ENCODE peak calls at places on chromosome 11, in ten cellular contexts. D is Daoy; B is GM20000; Q is NCI-H1694 treated with DMSO at 0.1 percent for 48 hours; G is adrenal gland; R is mammary epithelial cell; F is HCEC 1CT; Y is 8988T; V is cortex of kidney; N is effector memory CD8-positive, alpha-beta T cell. A is an unnamed sample.

GRCh38 chr11:132523929-132524328 is 1008.4 kb downstream of the OPCML start:
- DNase-seq in B (no peak), F (no peak), D (no peak), N (no peak), Q (no peak), G (no peak), R (peak), Y (no peak), V (no peak), A (no peak)

GRCh38 chr11:95713428-95713827 is 76.2 kb downstream of the FAM76B start:
- DNase-seq in B (no peak), Q (no peak), G (no peak), V (no peak), D (no peak), Y (no peak), N (no peak), R (no peak), F (no peak), A (no peak)

GRCh38 chr11:60502221-60502775 is 9.7 kb downstream of the MS4A12 start:
- DNase-seq in G (no peak), Q (no peak), Y (no peak), N (no peak), R (no peak), D (no peak), B (no peak), F (no peak), V (no peak), A (no peak)

GRCh38 chr11:36313750-36314500 is 17.8 kb downstream of the PRR5L start:
- DNase-seq in G (no peak), N (no peak), R (no peak), Y (no peak), D (no peak), Q (no peak), F (no peak), B (no peak), V (no peak), A (no peak)

GRCh38 chr11:68009391-68010000 is 631 bp upstream of the ALDH3B1 start:
- DNase-seq in D (no peak), Y (no peak), G (peak), F (peak), V (no peak), R (peak), Q (no peak), N (no peak), B (peak), A (no peak)

GRCh38 chr11:15716550-15716949 is 601.8 kb downstream of the INSC start:
- DNase-seq in V (no peak), F (no peak), R (peak), D (peak), Q (no peak), Y (no peak), G (no peak), N (no peak), B (no peak), A (no peak)

GRCh38 chr11:44221992-44222391 is 87.9 kb downstream of the ALX4 start:
- DNase-seq in Y (no peak), Q (no peak), B (no peak), D (no peak), N (no peak), F (no peak), V (no peak), G (no peak), R (no peak), A (no peak)

GRCh38 chr11:101759771-101760450 is 154.9 kb upstream of the CEP126 start:
- DNase-seq in Q (no peak), B (no peak), D (no peak), Y (no peak), V (no peak), F (peak), R (no peak), N (no peak), G (no peak), A (no peak)

GRCh38 chr11:14054708-14055107 is 92.2 kb downstream of the SPON1 start:
- DNase-seq in N (no peak), D (no peak), Q (no peak), Y (no peak), F (peak), B (no peak), R (peak), G (no peak), V (no peak), A (no peak)

GRCh38 chr11:94279996-94280395 is 24.4 kb upstream of the IZUMO1R start:
- DNase-seq in V (no peak), D (no peak), Y (no peak), B (no peak), Q (no peak), N (no peak), F (no peak), G (no peak), R (no peak), A (no peak)

GRCh38 chr11:57294225-57295131 is 30.3 kb downstream of the TNKS1BP1 start:
- DNase-seq in B (no peak), G (no peak), Y (no peak), F (no peak), Q (no peak), D (peak), R (peak), N (no peak), V (no peak), A (no peak)

GRCh38 chr11:74929431-74930363 is 19.2 kb downstream of the XRRA1 start:
- DNase-seq in Q (peak), F (peak), B (peak), R (peak), Y (no peak), D (peak), V (no peak), G (peak), N (peak), A (peak)

GRCh38 chr11:103807806-103808205 is 228.6 kb upstream of the DDI1 start:
- DNase-seq in F (peak), Y (no peak), Q (no peak), G (no peak), B (no peak), N (no peak), R (peak), D (no peak), V (no peak), A (no peak)

GRCh38 chr11:45455536-45455935 is 169.4 kb upstream of the SYT13 start:
- DNase-seq in Y (no peak), F (no peak), V (no peak), N (no peak), D (no peak), B (no peak), Q (no peak), R (no peak), G (no peak), A (no peak)

GRCh38 chr11:43986881-43987280 is 44.4 kb downstream of the C11orf96 start:
- DNase-seq in N (no peak), F (no peak), D (no peak), R (no peak), V (no peak), G (no peak), Y (no peak), B (no peak), Q (no peak), A (no peak)

GRCh38 chr11:36088234-36088975 is 144.5 kb downstream of the LDLRAD3 start:
- DNase-seq in G (no peak), D (no peak), V (no peak), N (no peak), B (no peak), Q (no peak), F (no peak), R (no peak), Y (no peak), A (no peak)

GRCh38 chr11:359181-359714 is 10.1 kb upstream of the B4GALNT4 start:
- DNase-seq in G (peak), R (peak), D (no peak), Y (no peak), N (peak), V (no peak), F (no peak), Q (no peak), B (no peak), A (no peak)

GRCh38 chr11:133984828-133985227 is 28.1 kb upstream of the IGSF9B start:
- DNase-seq in Y (no peak), B (no peak), Q (no peak), V (no peak), R (no peak), D (no peak), F (no peak), G (no peak), N (no peak), A (no peak)

GRCh38 chr11:24935059-24935458 is 438.2 kb downstream of the LUZP2 start:
- DNase-seq in G (no peak), N (no peak), B (no peak), R (no peak), Q (no peak), F (peak), Y (no peak), V (no peak), D (no peak), A (no peak)

GRCh38 chr11:46987183-46987582 is 50.6 kb downstream of the CSTPP1 start:
- DNase-seq in R (peak), Y (no peak), D (no peak), V (no peak), F (no peak), N (no peak), Q (no peak), G (no peak), B (no peak), A (no peak)

GRCh38 chr11:28110839-28111235 is 2.6 kb downstream of the METTL15 start:
- DNase-seq in B (no peak), N (no peak), V (no peak), Y (no peak), G (no peak), D (no peak), R (no peak), Q (no peak), F (no peak), A (no peak)

GRCh38 chr11:27216268-27217149 is 146.5 kb downstream of the CCDC34 start:
- DNase-seq in D (peak), V (no peak), Q (peak), G (peak), N (no peak), Y (no peak), B (no peak), R (no peak), F (peak), A (no peak)

GRCh38 chr11:110173775-110174644 is 80.8 kb downstream of the ZC3H12C start:
- DNase-seq in B (peak), Q (no peak), D (peak), G (peak), V (no peak), N (peak), Y (peak), F (peak), R (peak), A (peak)

GRCh38 chr11:71580057-71581003 is 2.3 kb downstream of the KRTAP5-11 start:
- DNase-seq in Y (peak), F (peak), V (no peak), Q (peak), B (peak), N (no peak), R (peak), D (peak), G (peak), A (no peak)

GRCh38 chr11:114162719-114163123 is 103.2 kb downstream of the ZBTB16 start:
- DNase-seq in B (no peak), G (peak), Y (peak), V (no peak), R (peak), F (peak), D (peak), Q (peak), N (no peak), A (no peak)

GRCh38 chr11:35082322-35083180 is 56.4 kb upstream of the CD44 start:
- DNase-seq in D (peak), V (no peak), R (peak), N (peak), Y (peak), F (peak), G (no peak), B (peak), Q (no peak), A (peak)

GRCh38 chr11:28877366-28877765 is 769.2 kb downstream of the METTL15 start:
- DNase-seq in G (no peak), R (no peak), B (no peak), D (peak), F (no peak), Q (no peak), Y (no peak), V (no peak), N (no peak), A (no peak)

GRCh38 chr11:108597736-108598355 is 4.3 kb upstream of the EXPH5 start:
- DNase-seq in N (no peak), V (no peak), D (no peak), Y (no peak), Q (no peak), R (no peak), B (no peak), F (peak), G (no peak), A (no peak)

GRCh38 chr11:122367809-122368231 is 251.8 kb upstream of the BLID start:
- DNase-seq in Y (no peak), N (no peak), B (no peak), D (peak), R (peak), V (no peak), Q (no peak), G (peak), F (no peak), A (no peak)

GRCh38 chr11:102600666-102601065 is 24.5 kb downstream of the MMP20 start:
- DNase-seq in B (no peak), R (no peak), V (no peak), F (no peak), D (no peak), N (no peak), Y (no peak), G (peak), Q (no peak), A (no peak)

GRCh38 chr11:123590296-123590912 is 64.0 kb downstream of the SCN3B start:
- DNase-seq in G (peak), Y (no peak), B (no peak), N (no peak), V (no peak), R (peak), F (no peak), D (peak), Q (no peak), A (no peak)

GRCh38 chr11:705646-706438 is at the start of gene EPS8L2:
- DNase-seq in N (no peak), Y (no peak), R (peak), F (no peak), G (no peak), V (no peak), B (peak), Q (no peak), D (no peak), A (no peak)

GRCh38 chr11:108616549-108616948 is 23.0 kb upstream of the EXPH5 start:
- DNase-seq in D (peak), Y (peak), Q (no peak), F (peak), R (peak), N (no peak), V (no peak), G (no peak), B (no peak), A (no peak)

GRCh38 chr11:70538641-70539359 is 140.5 kb downstream of the CTTN start:
- DNase-seq in N (no peak), Q (no peak), R (no peak), F (no peak), V (no peak), B (no peak), D (no peak), G (no peak), Y (no peak), A (no peak)

GRCh38 chr11:72684236-72684912 is 10.2 kb upstream of the PDE2A start:
- DNase-seq in D (peak), G (peak), Q (no peak), Y (peak), R (peak), F (peak), V (no peak), N (peak), B (peak), A (peak)

GRCh38 chr11:1570001-1570453 is 2.0 kb downstream of the DUSP8 start:
- DNase-seq in F (no peak), N (no peak), Y (no peak), R (no peak), Q (no peak), D (no peak), B (no peak), V (no peak), G (no peak), A (no peak)